ENCODE peak calls at places on chromosomes 3 and 15, in eight cellular contexts. One of them, this sample, is unnamed.

GRCh38 chr3:195522254-195523023 is 20.7 kb downstream of the PPP1R2 start:
- DNase-seq in endothelial cell of umbilical vein: peak; percentile 38
- DNase-seq in IMR-90: peak; percentile 35
- DNase-seq in right lobe of liver: no peak
- DNase-seq in transverse colon: no peak
- DNase-seq in A549: peak; percentile 13
- DNase-seq in heart left ventricle: no peak
- DNase-seq in stomach: no peak
- DNase-seq in this sample: no peak

GRCh38 chr15:55990986-55991385 is 2.4 kb downstream of the NEDD4 start:
- DNase-seq in right lobe of liver: no peak
- DNase-seq in A549: no peak
- DNase-seq in stomach: no peak
- DNase-seq in endothelial cell of umbilical vein: no peak
- DNase-seq in IMR-90: no peak
- DNase-seq in transverse colon: no peak
- DNase-seq in heart left ventricle: no peak
- DNase-seq in this sample: no peak

GRCh38 chr3:40714771-40715170 is 190.0 kb downstream of the ZNF621 start:
- DNase-seq in A549: no peak
- DNase-seq in right lobe of liver: no peak
- DNase-seq in endothelial cell of umbilical vein: no peak
- DNase-seq in IMR-90: no peak
- DNase-seq in heart left ventricle: no peak
- DNase-seq in transverse colon: no peak
- DNase-seq in stomach: no peak
- DNase-seq in this sample: no peak

GRCh38 chr15:75454471-75455418 is 3.3 kb upstream of the SIN3A start:
- DNase-seq in stomach: peak; percentile 67
- DNase-seq in A549: no peak
- DNase-seq in heart left ventricle: peak; percentile 48
- DNase-seq in right lobe of liver: peak; percentile 82
- DNase-seq in endothelial cell of umbilical vein: peak; percentile 87
- DNase-seq in IMR-90: no peak
- DNase-seq in transverse colon: peak; percentile 75
- DNase-seq in this sample: peak; percentile 65

GRCh38 chr3:160343132-160343531 is 55.9 kb downstream of the IFT80 start:
- DNase-seq in heart left ventricle: no peak
- DNase-seq in A549: peak; percentile 19
- DNase-seq in IMR-90: peak; percentile 49
- DNase-seq in endothelial cell of umbilical vein: peak; percentile 23
- DNase-seq in stomach: no peak
- DNase-seq in right lobe of liver: no peak
- DNase-seq in transverse colon: no peak
- DNase-seq in this sample: no peak

GRCh38 chr15:75578948-75579908 is at the start of gene PTPN9:
- DNase-seq in endothelial cell of umbilical vein: peak; percentile 73
- DNase-seq in A549: peak; percentile 82
- DNase-seq in IMR-90: peak; percentile 76
- DNase-seq in right lobe of liver: peak; percentile 85
- DNase-seq in heart left ventricle: peak; percentile 89
- DNase-seq in transverse colon: peak; percentile 85
- DNase-seq in stomach: peak; percentile 77
- DNase-seq in this sample: peak; percentile 68

GRCh38 chr3:38346584-38347410 is at the start of gene XYLB:
- DNase-seq in IMR-90: peak; percentile 72
- DNase-seq in stomach: peak; percentile 91
- DNase-seq in endothelial cell of umbilical vein: peak; percentile 81
- DNase-seq in heart left ventricle: peak; percentile 91
- DNase-seq in A549: peak; percentile 88
- DNase-seq in transverse colon: peak; percentile 90
- DNase-seq in right lobe of liver: peak; percentile 95
- DNase-seq in this sample: peak; percentile 91

GRCh38 chr15:78243491-78243941 is 9.2 kb upstream of the ACSBG1 start:
- DNase-seq in stomach: peak; percentile 73
- DNase-seq in IMR-90: peak; percentile 32
- DNase-seq in transverse colon: peak; percentile 33
- DNase-seq in right lobe of liver: peak; percentile 64
- DNase-seq in A549: no peak
- DNase-seq in endothelial cell of umbilical vein: no peak
- DNase-seq in heart left ventricle: peak; percentile 68
- DNase-seq in this sample: peak; percentile 46

GRCh38 chr3:58383476-58383875 is 50.2 kb downstream of the PDHB start:
- DNase-seq in stomach: no peak
- DNase-seq in A549: no peak
- DNase-seq in endothelial cell of umbilical vein: no peak
- DNase-seq in right lobe of liver: no peak
- DNase-seq in IMR-90: peak; percentile 58
- DNase-seq in heart left ventricle: no peak
- DNase-seq in transverse colon: no peak
- DNase-seq in this sample: no peak

GRCh38 chr15:89486726-89487050 is 9.7 kb downstream of the RHCG start:
- DNase-seq in IMR-90: no peak
- DNase-seq in A549: no peak
- DNase-seq in stomach: no peak
- DNase-seq in right lobe of liver: peak; percentile 52
- DNase-seq in heart left ventricle: no peak
- DNase-seq in transverse colon: peak; percentile 43
- DNase-seq in endothelial cell of umbilical vein: no peak
- DNase-seq in this sample: no peak

GRCh38 chr3:154188846-154189245 is 67.7 kb downstream of the ARHGEF26 start:
- DNase-seq in endothelial cell of umbilical vein: no peak
- DNase-seq in A549: no peak
- DNase-seq in IMR-90: no peak
- DNase-seq in right lobe of liver: no peak
- DNase-seq in transverse colon: no peak
- DNase-seq in heart left ventricle: no peak
- DNase-seq in stomach: no peak
- DNase-seq in this sample: no peak

GRCh38 chr15:91478717-91479191 is 374.8 kb upstream of the SLCO3A1 start:
- DNase-seq in endothelial cell of umbilical vein: no peak
- DNase-seq in transverse colon: no peak
- DNase-seq in stomach: no peak
- DNase-seq in IMR-90: no peak
- DNase-seq in heart left ventricle: no peak
- DNase-seq in right lobe of liver: no peak
- DNase-seq in A549: no peak
- DNase-seq in this sample: no peak

GRCh38 chr15:66740802-66741201 is 38.8 kb downstream of the SMAD6 start:
- DNase-seq in A549: no peak
- DNase-seq in IMR-90: no peak
- DNase-seq in endothelial cell of umbilical vein: peak; percentile 49
- DNase-seq in heart left ventricle: peak; percentile 43
- DNase-seq in right lobe of liver: peak; percentile 15
- DNase-seq in transverse colon: peak; percentile 72
- DNase-seq in stomach: no peak
- DNase-seq in this sample: no peak

GRCh38 chr15:49927462-49927861 is 191.6 kb downstream of the ATP8B4 start:
- DNase-seq in A549: no peak
- DNase-seq in heart left ventricle: no peak
- DNase-seq in stomach: no peak
- DNase-seq in right lobe of liver: no peak
- DNase-seq in endothelial cell of umbilical vein: no peak
- DNase-seq in transverse colon: no peak
- DNase-seq in IMR-90: peak; percentile 62
- DNase-seq in this sample: no peak

GRCh38 chr15:34853001-34853758 is 57.8 kb upstream of the ACTC1 start:
- DNase-seq in heart left ventricle: no peak
- DNase-seq in stomach: no peak
- DNase-seq in endothelial cell of umbilical vein: peak; percentile 82
- DNase-seq in A549: peak; percentile 10
- DNase-seq in right lobe of liver: no peak
- DNase-seq in IMR-90: peak; percentile 58
- DNase-seq in transverse colon: no peak
- DNase-seq in this sample: no peak

GRCh38 chr15:90035095-90035834 is 34.1 kb downstream of the ZNF710 start:
- DNase-seq in IMR-90: peak; percentile 62
- DNase-seq in endothelial cell of umbilical vein: peak; percentile 66
- DNase-seq in transverse colon: peak; percentile 55
- DNase-seq in A549: peak; percentile 51
- DNase-seq in stomach: peak; percentile 83
- DNase-seq in heart left ventricle: peak; percentile 62
- DNase-seq in right lobe of liver: peak; percentile 77
- DNase-seq in this sample: peak; percentile 72

GRCh38 chr3:142180761-142181362 is 31.5 kb upstream of the TFDP2 start:
- DNase-seq in stomach: peak; percentile 34
- DNase-seq in transverse colon: peak; percentile 25
- DNase-seq in IMR-90: peak; percentile 34
- DNase-seq in A549: peak; percentile 38
- DNase-seq in endothelial cell of umbilical vein: peak; percentile 51
- DNase-seq in right lobe of liver: no peak
- DNase-seq in heart left ventricle: peak; percentile 23
- DNase-seq in this sample: peak; percentile 14

GRCh38 chr3:58661836-58662235 is 4.7 kb downstream of the FAM3D start:
- DNase-seq in IMR-90: no peak
- DNase-seq in endothelial cell of umbilical vein: no peak
- DNase-seq in heart left ventricle: no peak
- DNase-seq in stomach: no peak
- DNase-seq in transverse colon: peak; percentile 49
- DNase-seq in right lobe of liver: no peak
- DNase-seq in A549: no peak
- DNase-seq in this sample: no peak

GRCh38 chr15:70726753-70727152 is 36.6 kb downstream of the UACA start:
- DNase-seq in IMR-90: peak; percentile 54
- DNase-seq in endothelial cell of umbilical vein: no peak
- DNase-seq in heart left ventricle: no peak
- DNase-seq in transverse colon: no peak
- DNase-seq in right lobe of liver: no peak
- DNase-seq in A549: no peak
- DNase-seq in stomach: no peak
- DNase-seq in this sample: no peak

GRCh38 chr3:47658444-47658843 is 79.8 kb upstream of the CSPG5 start:
- DNase-seq in endothelial cell of umbilical vein: no peak
- DNase-seq in transverse colon: no peak
- DNase-seq in right lobe of liver: no peak
- DNase-seq in stomach: no peak
- DNase-seq in A549: no peak
- DNase-seq in IMR-90: no peak
- DNase-seq in heart left ventricle: no peak
- DNase-seq in this sample: no peak

GRCh38 chr15:81312790-81313543 is 11.0 kb downstream of the STARD5 start:
- DNase-seq in endothelial cell of umbilical vein: peak; percentile 15
- DNase-seq in A549: peak; percentile 81
- DNase-seq in transverse colon: peak; percentile 57
- DNase-seq in heart left ventricle: peak; percentile 80
- DNase-seq in right lobe of liver: no peak
- DNase-seq in IMR-90: peak; percentile 99
- DNase-seq in stomach: peak; percentile 41
- DNase-seq in this sample: peak; percentile 72

GRCh38 chr3:99755831-99756230 is 61.8 kb upstream of the CMSS1 start:
- DNase-seq in endothelial cell of umbilical vein: peak; percentile 54
- DNase-seq in A549: no peak
- DNase-seq in transverse colon: no peak
- DNase-seq in heart left ventricle: no peak
- DNase-seq in IMR-90: no peak
- DNase-seq in right lobe of liver: no peak
- DNase-seq in stomach: no peak
- DNase-seq in this sample: no peak

DNA sequence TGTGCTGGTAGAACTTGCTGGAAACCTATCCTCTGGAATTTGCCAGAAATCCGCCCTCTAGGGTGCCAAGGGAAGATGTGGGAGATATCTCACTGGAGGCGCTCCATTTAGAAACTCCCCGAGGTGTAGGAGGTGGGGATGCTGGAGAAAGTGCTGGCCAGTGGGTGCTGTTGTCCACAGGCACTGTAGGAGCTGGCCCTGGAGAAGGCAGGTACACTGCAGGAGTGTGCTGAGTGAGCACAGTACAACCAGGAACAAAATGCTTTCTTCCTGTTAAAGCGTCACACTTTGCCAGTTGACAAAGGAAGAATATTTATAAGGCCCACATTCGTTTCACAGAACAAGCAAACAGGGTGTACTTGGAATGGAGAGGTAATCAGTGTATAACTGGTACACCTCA is 119.9 kb downstream of the CACNA1D start:
- DNase-seq in right lobe of liver: no peak
- DNase-seq in heart left ventricle: no peak
- DNase-seq in endothelial cell of umbilical vein: no peak
- DNase-seq in IMR-90: no peak
- DNase-seq in A549: no peak
- DNase-seq in transverse colon: no peak
- DNase-seq in stomach: no peak
- DNase-seq in this sample: no peak
- H3K27ac ChIP-seq in right lobe of liver: no peak overlapping the region
- H3K27ac ChIP-seq in heart left ventricle: no peak overlapping the region
- H3K27ac ChIP-seq in endothelial cell of umbilical vein: no peak overlapping the region
- H3K27ac ChIP-seq in IMR-90: no peak overlapping the region
- H3K27ac ChIP-seq in A549: no peak overlapping the region
- H3K27ac ChIP-seq in transverse colon: no peak overlapping the region
- H3K27ac ChIP-seq in stomach: no peak overlapping the region
- H3K27ac ChIP-seq in this sample: no peak overlapping the region

GRCh38 chr3:68334547-68334946 is 597.8 kb downstream of the TAFA4 start:
- DNase-seq in right lobe of liver: no peak
- DNase-seq in endothelial cell of umbilical vein: no peak
- DNase-seq in heart left ventricle: no peak
- DNase-seq in transverse colon: no peak
- DNase-seq in A549: no peak
- DNase-seq in stomach: no peak
- DNase-seq in IMR-90: no peak
- DNase-seq in this sample: no peak
- TF ChIP-seq POLR2A in right lobe of liver: no peak
- TF ChIP-seq POLR2A in endothelial cell of umbilical vein: no peak
- TF ChIP-seq POLR2A in heart left ventricle: no peak
- TF ChIP-seq POLR2A in transverse colon: no peak
- TF ChIP-seq POLR2A in A549: no peak
- TF ChIP-seq POLR2A in stomach: no peak
- TF ChIP-seq POLR2A in IMR-90: no peak
- TF ChIP-seq POLR2A in this sample: no peak

DNA sequence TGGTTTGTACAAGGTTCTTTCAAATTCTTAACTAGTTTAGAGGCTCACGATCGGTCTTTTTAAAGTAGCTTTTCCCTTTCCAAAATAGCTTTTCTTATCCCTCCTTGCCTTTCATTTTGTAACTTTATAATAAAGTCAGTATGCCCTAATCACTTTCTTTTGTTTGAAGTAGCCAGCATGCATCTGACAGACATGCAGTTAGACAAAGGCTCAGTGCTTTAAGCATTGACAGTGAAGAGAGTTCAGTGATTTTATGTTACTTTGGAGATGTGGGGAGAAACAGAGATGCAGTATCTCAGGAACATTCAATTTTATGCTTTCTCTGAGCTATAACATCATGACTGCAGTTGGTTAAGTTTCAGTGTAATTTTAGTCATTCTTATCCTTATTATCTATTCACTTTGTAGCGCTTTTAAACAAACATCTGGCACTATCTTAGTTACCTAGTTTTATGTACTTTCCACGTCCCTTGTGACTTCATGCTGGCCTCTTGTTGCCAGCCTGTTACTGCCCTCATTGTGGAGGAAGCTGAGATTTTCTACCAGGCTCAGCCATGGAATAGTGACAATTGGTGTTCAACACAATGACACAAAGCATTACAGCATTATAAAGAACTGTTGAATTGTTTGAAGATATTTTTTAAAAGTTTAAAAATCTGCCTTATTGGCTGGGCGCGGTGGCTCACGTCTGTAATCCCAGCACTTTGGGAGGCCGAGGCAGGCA is 90.3 kb downstream of the AKAP13 start:
- DNase-seq in transverse colon: no peak
- DNase-seq in A549: no peak
- DNase-seq in stomach: no peak
- DNase-seq in heart left ventricle: no peak
- DNase-seq in endothelial cell of umbilical vein: no peak
- DNase-seq in right lobe of liver: no peak
- DNase-seq in IMR-90: no peak
- DNase-seq in this sample: no peak
- H3K27ac ChIP-seq in transverse colon: no peak overlapping the region
- H3K27ac ChIP-seq in A549: no peak overlapping the region
- H3K27ac ChIP-seq in stomach: no peak overlapping the region
- H3K27ac ChIP-seq in heart left ventricle: no peak overlapping the region
- H3K27ac ChIP-seq in endothelial cell of umbilical vein: no peak overlapping the region
- H3K27ac ChIP-seq in right lobe of liver: no peak overlapping the region
- H3K27ac ChIP-seq in IMR-90: no peak overlapping the region
- H3K27ac ChIP-seq in this sample: no peak overlapping the region

GRCh38 chr3:128497305-128498126 is 4.5 kb upstream of the GATA2 start:
- DNase-seq in stomach: peak; percentile 75
- DNase-seq in right lobe of liver: peak; percentile 69
- DNase-seq in heart left ventricle: peak; percentile 70
- DNase-seq in transverse colon: peak; percentile 61
- DNase-seq in A549: peak; percentile 41
- DNase-seq in endothelial cell of umbilical vein: peak; percentile 52
- DNase-seq in IMR-90: no peak
- DNase-seq in this sample: peak; percentile 86
- TF ChIP-seq POLR2A in stomach: no peak
- TF ChIP-seq POLR2A in right lobe of liver: no peak
- TF ChIP-seq POLR2A in heart left ventricle: no peak
- TF ChIP-seq POLR2A in transverse colon: no peak
- TF ChIP-seq POLR2A in A549: no peak
- TF ChIP-seq POLR2A in endothelial cell of umbilical vein: no peak
- TF ChIP-seq POLR2A in IMR-90: no peak
- TF ChIP-seq POLR2A in this sample: no peak

This sample was measured in body of pancreas.